ENCODE peak calls at places on chromosomes 7 and 10, in nine cellular contexts. One of them, this sample, is unnamed. For H3K4me1, the result is how much of the 10 kb centered on the place peaks cover.

GRCh38 chr7:26538683-26539082 is 247.0 kb downstream of the SNX10 start:
- DNase-seq in prostate gland: no peak
- DNase-seq in thoracic aorta: no peak
- DNase-seq in adrenal gland: no peak
- DNase-seq in A549: no peak
- DNase-seq in left lung: no peak
- DNase-seq in effector memory CD4-positive, alpha-beta T cell: no peak
- DNase-seq in colonic mucosa: no peak
- DNase-seq in psoas muscle: no peak
- DNase-seq in this sample: no peak

GRCh38 chr10:37860494-37861190 is 3.2 kb upstream of the ZNF248 start:
- DNase-seq in prostate gland: peak
- DNase-seq in thoracic aorta: no peak
- DNase-seq in adrenal gland: no peak
- DNase-seq in A549: peak
- DNase-seq in left lung: no peak
- DNase-seq in effector memory CD4-positive, alpha-beta T cell: no peak
- DNase-seq in colonic mucosa: peak
- DNase-seq in psoas muscle: no peak
- DNase-seq in this sample: no peak

GRCh38 chr7:130554481-130554880 is 62.6 kb downstream of the MEST start:
- DNase-seq in prostate gland: no peak
- DNase-seq in thoracic aorta: no peak
- DNase-seq in adrenal gland: no peak
- DNase-seq in A549: no peak
- DNase-seq in left lung: no peak
- DNase-seq in effector memory CD4-positive, alpha-beta T cell: no peak
- DNase-seq in colonic mucosa: no peak
- DNase-seq in psoas muscle: no peak
- DNase-seq in this sample: no peak

GRCh38 chr7:76065016-76065612 is 17.2 kb downstream of the MDH2 start:
- DNase-seq in prostate gland: no peak
- DNase-seq in thoracic aorta: no peak
- DNase-seq in adrenal gland: no peak
- DNase-seq in A549: no peak
- DNase-seq in left lung: no peak
- DNase-seq in effector memory CD4-positive, alpha-beta T cell: no peak
- DNase-seq in colonic mucosa: no peak
- DNase-seq in psoas muscle: no peak
- DNase-seq in this sample: no peak

GRCh38 chr10:65548046-65548445 is 1377.8 kb upstream of the LRRTM3 start:
- DNase-seq in prostate gland: no peak
- DNase-seq in thoracic aorta: no peak
- DNase-seq in adrenal gland: no peak
- DNase-seq in A549: no peak
- DNase-seq in left lung: no peak
- DNase-seq in effector memory CD4-positive, alpha-beta T cell: no peak
- DNase-seq in colonic mucosa: no peak
- DNase-seq in psoas muscle: no peak
- DNase-seq in this sample: no peak

GRCh38 chr7:1709281-1709680 is 39.2 kb downstream of the ELFN1 start:
- DNase-seq in prostate gland: no peak
- DNase-seq in thoracic aorta: no peak
- DNase-seq in adrenal gland: no peak
- DNase-seq in A549: no peak
- DNase-seq in left lung: peak
- DNase-seq in effector memory CD4-positive, alpha-beta T cell: no peak
- DNase-seq in colonic mucosa: no peak
- DNase-seq in psoas muscle: no peak
- DNase-seq in this sample: peak

GRCh38 chr10:110490640-110491039 is 7.1 kb upstream of the DUSP5 start:
- DNase-seq in prostate gland: no peak
- DNase-seq in thoracic aorta: no peak
- DNase-seq in adrenal gland: no peak
- DNase-seq in A549: no peak
- DNase-seq in left lung: no peak
- DNase-seq in effector memory CD4-positive, alpha-beta T cell: no peak
- DNase-seq in colonic mucosa: no peak
- DNase-seq in psoas muscle: no peak
- DNase-seq in this sample: no peak

GRCh38 chr10:34918896-34919295 is 103.8 kb upstream of the PARD3 start:
- DNase-seq in prostate gland: no peak
- DNase-seq in thoracic aorta: no peak
- DNase-seq in adrenal gland: no peak
- DNase-seq in A549: no peak
- DNase-seq in left lung: no peak
- DNase-seq in effector memory CD4-positive, alpha-beta T cell: no peak
- DNase-seq in colonic mucosa: no peak
- DNase-seq in psoas muscle: no peak
- DNase-seq in this sample: no peak

GRCh38 chr7:106865130-106866115 is at the start of gene PIK3CG:
- DNase-seq in prostate gland: no peak
- DNase-seq in thoracic aorta: no peak
- DNase-seq in adrenal gland: no peak
- DNase-seq in A549: no peak
- DNase-seq in left lung: no peak
- DNase-seq in effector memory CD4-positive, alpha-beta T cell: no peak
- DNase-seq in colonic mucosa: no peak
- DNase-seq in psoas muscle: no peak
- DNase-seq in this sample: no peak

GRCh38 chr7:25694690-25695089 is 457.3 kb upstream of the NFE2L3 start:
- DNase-seq in prostate gland: no peak
- DNase-seq in thoracic aorta: no peak
- DNase-seq in adrenal gland: no peak
- DNase-seq in A549: no peak
- DNase-seq in left lung: no peak
- DNase-seq in effector memory CD4-positive, alpha-beta T cell: no peak
- DNase-seq in colonic mucosa: no peak
- DNase-seq in psoas muscle: no peak
- DNase-seq in this sample: no peak

GRCh38 chr7:30562498-30562897 is 32.2 kb upstream of the GARS1 start:
- DNase-seq in prostate gland: no peak
- DNase-seq in thoracic aorta: no peak
- DNase-seq in adrenal gland: no peak
- DNase-seq in A549: no peak
- DNase-seq in left lung: no peak
- DNase-seq in effector memory CD4-positive, alpha-beta T cell: no peak
- DNase-seq in colonic mucosa: no peak
- DNase-seq in psoas muscle: no peak
- DNase-seq in this sample: no peak

GRCh38 chr7:46220066-46220630 is 299.1 kb upstream of the IGFBP3 start:
- DNase-seq in prostate gland: no peak
- DNase-seq in thoracic aorta: no peak
- DNase-seq in adrenal gland: no peak
- DNase-seq in A549: no peak
- DNase-seq in left lung: no peak
- DNase-seq in effector memory CD4-positive, alpha-beta T cell: no peak
- DNase-seq in colonic mucosa: no peak
- DNase-seq in psoas muscle: no peak
- DNase-seq in this sample: no peak

DNA sequence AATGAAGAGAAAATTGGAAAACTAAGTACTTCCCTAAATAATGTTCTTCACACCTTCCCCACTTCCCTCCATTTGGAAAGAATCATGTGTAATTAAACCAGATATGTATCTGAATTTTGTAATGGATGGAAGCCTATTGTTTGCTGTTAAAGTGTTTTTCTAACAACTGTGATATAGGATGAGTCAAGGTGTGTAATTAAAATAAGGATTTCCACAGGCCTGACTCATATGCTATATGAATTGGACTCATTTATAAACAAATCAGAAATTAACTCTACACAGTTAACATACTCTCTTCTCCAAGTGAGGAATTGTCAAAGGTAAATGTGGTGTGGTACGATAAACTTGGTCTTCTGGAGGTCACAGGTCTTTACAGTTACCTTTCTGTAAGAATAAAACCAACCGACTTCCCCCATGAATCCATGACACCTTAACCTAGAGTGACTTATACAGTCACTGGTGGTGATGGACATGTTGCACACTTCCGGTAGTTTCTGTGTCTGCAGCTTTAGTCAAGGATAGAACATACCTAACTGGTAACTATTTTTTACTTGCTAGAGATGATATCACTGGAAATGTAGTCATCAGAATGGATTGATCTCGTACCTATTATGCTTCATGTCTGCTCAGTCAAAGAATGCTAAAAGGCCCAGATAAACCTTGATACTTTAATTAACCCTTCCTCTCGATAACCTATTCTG is 12.8 kb downstream of the PNLIPRP3 start:
- DNase-seq in prostate gland: no peak
- DNase-seq in thoracic aorta: no peak
- DNase-seq in adrenal gland: no peak
- DNase-seq in A549: no peak
- DNase-seq in left lung: no peak
- DNase-seq in effector memory CD4-positive, alpha-beta T cell: no peak
- DNase-seq in colonic mucosa: no peak
- DNase-seq in psoas muscle: no peak
- DNase-seq in this sample: no peak
- H3K4me3 ChIP-seq in prostate gland: no peak
- H3K4me3 ChIP-seq in thoracic aorta: no peak
- H3K4me3 ChIP-seq in adrenal gland: no peak
- H3K4me3 ChIP-seq in A549: no peak
- H3K4me3 ChIP-seq in left lung: no peak
- H3K4me3 ChIP-seq in effector memory CD4-positive, alpha-beta T cell: no peak
- H3K4me3 ChIP-seq in colonic mucosa: no peak
- H3K4me3 ChIP-seq in psoas muscle: no peak
- H3K4me3 ChIP-seq in this sample: no peak

DNA sequence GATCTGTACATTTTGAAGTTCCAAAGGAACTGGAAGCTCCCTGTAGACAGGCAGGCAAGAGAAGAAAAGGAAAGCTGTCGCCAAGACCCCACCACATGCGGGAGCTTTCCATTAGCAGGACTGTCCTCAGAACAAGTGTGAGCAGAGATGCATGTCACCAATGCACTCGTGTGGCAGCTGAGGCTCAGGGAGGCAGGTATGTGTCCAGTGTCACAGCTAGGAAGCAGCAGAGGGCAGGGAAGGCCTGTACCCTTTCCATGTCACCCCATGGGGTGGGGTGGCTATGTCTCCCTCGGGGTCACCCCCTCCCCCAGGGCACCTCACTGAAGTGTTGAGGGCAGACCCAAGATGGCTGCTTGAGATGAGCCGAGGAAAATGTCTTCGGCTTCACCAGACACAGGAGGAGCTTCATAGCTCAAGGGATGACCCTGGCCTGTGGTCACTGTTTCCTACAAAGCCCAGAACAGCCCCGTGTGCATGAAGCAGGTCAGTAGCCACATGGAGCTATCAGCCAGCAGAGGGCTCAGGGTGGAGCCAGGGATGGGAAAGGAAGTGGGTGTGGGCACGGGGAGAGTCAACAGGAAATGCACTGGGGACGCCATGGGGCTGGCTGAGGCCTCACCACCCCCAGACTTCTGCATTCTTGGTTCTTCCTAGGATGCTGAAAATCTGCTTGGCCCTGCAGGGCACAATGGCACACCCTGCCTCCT is 96.6 kb downstream of the FAM53B start:
- DNase-seq in prostate gland: no peak
- DNase-seq in thoracic aorta: no peak
- DNase-seq in adrenal gland: peak
- DNase-seq in A549: peak
- DNase-seq in left lung: peak
- DNase-seq in effector memory CD4-positive, alpha-beta T cell: peak
- DNase-seq in colonic mucosa: peak
- DNase-seq in psoas muscle: peak
- DNase-seq in this sample: peak
- H3K4me1 ChIP-seq in prostate gland: under half
- H3K4me1 ChIP-seq in thoracic aorta: under half
- H3K4me1 ChIP-seq in adrenal gland: half or more
- H3K4me1 ChIP-seq in A549: under half
- H3K4me1 ChIP-seq in left lung: half or more
- H3K4me1 ChIP-seq in effector memory CD4-positive, alpha-beta T cell: half or more
- H3K4me1 ChIP-seq in colonic mucosa: under half
- H3K4me1 ChIP-seq in psoas muscle: half or more
- H3K4me1 ChIP-seq in this sample: under half

DNA sequence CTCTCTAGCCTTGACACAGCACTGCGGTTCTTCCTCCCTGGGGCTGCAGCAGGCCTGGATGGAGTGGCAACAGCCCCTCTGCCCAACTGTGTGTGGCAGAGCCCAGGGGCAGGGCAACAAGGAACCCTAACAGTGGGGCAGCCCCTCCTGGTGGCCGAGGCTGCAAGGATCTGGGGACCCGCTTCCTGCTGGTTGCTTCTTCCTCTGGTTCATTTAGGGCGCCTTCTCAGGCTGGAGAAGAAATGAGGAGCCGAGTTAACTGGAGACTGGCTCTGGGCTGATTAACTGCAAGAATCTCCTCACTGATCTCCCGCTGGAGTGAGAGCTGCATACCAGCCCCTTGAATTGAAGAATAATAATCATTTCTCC is 80.1 kb upstream of the EMX2 start:
- DNase-seq in prostate gland: no peak
- DNase-seq in thoracic aorta: no peak
- DNase-seq in adrenal gland: no peak
- DNase-seq in A549: no peak
- DNase-seq in left lung: no peak
- DNase-seq in effector memory CD4-positive, alpha-beta T cell: no peak
- DNase-seq in colonic mucosa: no peak
- DNase-seq in psoas muscle: no peak
- DNase-seq in this sample: no peak
- H3K27ac ChIP-seq in prostate gland: no peak
- H3K27ac ChIP-seq in thoracic aorta: peak
- H3K27ac ChIP-seq in adrenal gland: no peak
- H3K27ac ChIP-seq in A549: peak
- H3K27ac ChIP-seq in left lung: no peak
- H3K27ac ChIP-seq in effector memory CD4-positive, alpha-beta T cell: no peak
- H3K27ac ChIP-seq in colonic mucosa: peak
- H3K27ac ChIP-seq in psoas muscle: no peak
- H3K27ac ChIP-seq in this sample: no peak

GRCh38 chr7:7816816-7817536 is 98.6 kb upstream of the RPA3 start:
- DNase-seq in prostate gland: no peak
- DNase-seq in thoracic aorta: no peak
- DNase-seq in adrenal gland: no peak
- DNase-seq in A549: no peak
- DNase-seq in left lung: no peak
- DNase-seq in effector memory CD4-positive, alpha-beta T cell: no peak
- DNase-seq in colonic mucosa: no peak
- DNase-seq in psoas muscle: no peak
- DNase-seq in this sample: no peak
- H3K4me3 ChIP-seq in prostate gland: no peak
- H3K4me3 ChIP-seq in thoracic aorta: no peak
- H3K4me3 ChIP-seq in adrenal gland: no peak
- H3K4me3 ChIP-seq in A549: no peak
- H3K4me3 ChIP-seq in left lung: no peak
- H3K4me3 ChIP-seq in effector memory CD4-positive, alpha-beta T cell: no peak
- H3K4me3 ChIP-seq in colonic mucosa: no peak
- H3K4me3 ChIP-seq in psoas muscle: no peak
- H3K4me3 ChIP-seq in this sample: no peak

This sample was measured in right lobe of liver.